ENCODE peak calls at places on chromosomes 11 and 22, in four cellular contexts. B, H, A and U are unnamed samples.
A peak's percentile ranks its signal among the peaks of the same experiment; 100 is the strongest.

GRCh38 chr22:33842006-33842354 is 78.3 kb downstream of the LARGE1 start:
- DNase-seq in B (no peak), H (no peak), A (no peak), U (no peak)

GRCh38 chr11:41522391-41522790 is 62.9 kb upstream of the LRRC4C start:
- DNase-seq in B (no peak), H (no peak), A (no peak), U (no peak)

GRCh38 chr22:19103881-19104821 is 18.1 kb downstream of the DGCR2 start:
- DNase-seq in B (no peak), H (peak; percentile 70), A (no peak), U (no peak)

GRCh38 chr11:115869780-115870431 is 365.7 kb upstream of the CADM1 start:
- DNase-seq in B (no peak), H (no peak), A (peak; percentile 62), U (peak; percentile 28)

GRCh38 chr22:25475554-25476022 is 88.9 kb upstream of the GRK3 start:
- DNase-seq in B (peak; percentile 14), H (peak; percentile 11), A (peak; percentile 78), U (no peak)

GRCh38 chr11:47998733-47999359 is 18.5 kb downstream of the PTPRJ start:
- DNase-seq in B (no peak), H (no peak), A (no peak), U (no peak)

GRCh38 chr11:70415176-70415575 is 16.8 kb downstream of the CTTN start:
- DNase-seq in B (no peak), H (peak; percentile 90), A (no peak), U (no peak)

GRCh38 chr11:134261626-134262488 is 8.5 kb downstream of the ACAD8 start:
- DNase-seq in B (no peak), H (peak; percentile 25), A (peak; percentile 27), U (peak; percentile 22)

GRCh38 chr11:94400839-94401772 is at the start of gene GPR83:
- DNase-seq in B (no peak), H (peak; percentile 39), A (no peak), U (no peak)

GRCh38 chr11:29751618-29752017 is 265.2 kb downstream of the KCNA4 start:
- DNase-seq in B (no peak), H (no peak), A (no peak), U (no peak)